ENCODE peak calls at places on chromosomes 4 and X, in four cellular contexts. W is PC-3; N is ovary; S is CD8-positive, alpha-beta memory T cell. L is an unnamed sample. For H3K4me1, the result is how much of the 10 kb centered on the place peaks cover.

GRCh38 chr4:176077561-176077960 is 11.9 kb downstream of the WDR17 start:
- DNase-seq in N (no peak), S (no peak), W (peak), L (no peak)

GRCh38 chr4:8593268-8594096 is 917 bp downstream of the CPZ start:
- DNase-seq in N (peak), S (no peak), W (no peak), L (no peak)

GRCh38 chrX:49309401-49309981 is 6.0 kb downstream of the GAGE10 start:
- DNase-seq in W (peak), S (no peak), N (no peak), L (no peak)

GRCh38 chr4:89129080-89129640 is 17.8 kb downstream of the TIGD2 start:
- DNase-seq in N (no peak), W (peak), S (no peak), L (no peak)

GRCh38 chr4:47031713-47032404 is 492 bp downstream of the GABRB1 start:
- DNase-seq in S (no peak), N (no peak), W (no peak), L (no peak)

GRCh38 chrX:140040397-140040796 is 75.1 kb upstream of the CXorf66 start:
- DNase-seq in W (peak), S (no peak), N (no peak), L (no peak)

GRCh38 chr4:138863160-138863559 is 152.4 kb upstream of the NOCT start:
- DNase-seq in W (no peak), N (no peak), S (no peak), L (no peak)

GRCh38 chrX:154401045-154401799 is 3.0 kb downstream of the RPL10 start:
- DNase-seq in S (no peak), N (no peak), W (peak), L (no peak)

GRCh38 chrX:1442016-1442665 is 10.6 kb downstream of the ASMTL start:
- DNase-seq in W (no peak), N (no peak), S (no peak), L (no peak)

GRCh38 chrX:24673424-24673823 is 20.3 kb upstream of the POLA1 start:
- DNase-seq in N (no peak), W (no peak), S (no peak), L (no peak)
- H3K27ac ChIP-seq in N (no peak), W (no peak), S (no peak), L (no peak)

GRCh38 chr4:57076646-57077045 is 33.5 kb downstream of the IGFBP7 start:
- DNase-seq in W (no peak), S (no peak), N (no peak), L (no peak)
- H3K4me1 ChIP-seq in W (under half), S (under half), N (under half), L (under half)

GRCh38 chrX:16885628-16886027 is 15.5 kb upstream of the RBBP7 start:
- DNase-seq in N (no peak), W (no peak), S (no peak), L (no peak)

GRCh38 chrX:16883487-16883804 is 13.3 kb upstream of the RBBP7 start:
- DNase-seq in W (no peak), N (no peak), S (no peak), L (no peak)

GRCh38 chrX:16882702-16883486 is 12.7 kb upstream of the RBBP7 start:
- DNase-seq in S (peak), N (peak), W (peak), L (peak)

GRCh38 chrX:16876696-16877095 is 6.5 kb upstream of the RBBP7 start:
- DNase-seq in W (no peak), S (no peak), N (no peak), L (no peak)

DNA sequence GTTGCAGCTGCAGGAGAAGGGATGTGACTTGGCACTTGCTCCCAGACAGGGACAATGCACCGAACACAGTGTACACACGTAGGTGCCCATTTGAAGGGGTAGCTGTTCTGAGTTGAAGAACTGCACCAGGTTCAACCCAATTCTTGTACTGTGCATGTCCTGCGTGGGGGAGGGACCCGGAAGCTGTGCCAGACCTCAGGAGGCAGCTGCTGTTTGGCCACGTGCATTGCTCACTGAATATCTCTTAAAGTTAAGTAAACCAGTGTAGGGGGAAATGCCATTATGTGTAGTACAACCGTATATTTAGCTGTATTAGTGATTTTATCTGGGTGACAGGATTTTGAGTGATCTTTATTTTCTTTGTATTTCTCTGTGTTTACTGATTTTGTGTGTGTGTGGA is 12.0 kb upstream of the RBBP7 start:
- DNase-seq in S (no peak), N (peak), W (peak), L (no peak)
- H3K27ac ChIP-seq in S (no peak), N (no peak), W (no peak), L (no peak)

GRCh38 chr4:48777739-48778138 is 2.3 kb downstream of the FRYL start:
- DNase-seq in W (peak), S (no peak), N (no peak), L (no peak)
- H3K4me1 ChIP-seq in W (under half), S (half or more), N (under half), L (under half)

GRCh38 chr4:168923526-168924194 is 86.4 kb downstream of the CBR4 start:
- DNase-seq in N (no peak), W (peak), S (peak), L (no peak)

GRCh38 chr4:168919706-168920324 is 90.2 kb downstream of the CBR4 start:
- DNase-seq in W (no peak), N (no peak), S (no peak), L (no peak)

GRCh38 chr4:168917150-168917779 is 92.8 kb downstream of the CBR4 start:
- DNase-seq in S (no peak), N (no peak), W (peak), L (no peak)

GRCh38 chr4:168924648-168925047 is 85.4 kb downstream of the CBR4 start:
- DNase-seq in W (no peak), N (no peak), S (no peak), L (no peak)

GRCh38 chr4:168920438-168921081 is 89.5 kb downstream of the CBR4 start:
- DNase-seq in S (no peak), N (no peak), W (no peak), L (no peak)
- H3K27ac ChIP-seq in S (no peak), N (no peak), W (no peak), L (no peak)

GRCh38 chr4:185837415-185838103 is 25.6 kb upstream of the SORBS2 start:
- DNase-seq in N (no peak), S (no peak), W (no peak), L (no peak)
- H3K4me1 ChIP-seq in N (under half), S (under half), W (under half), L (under half)

DNA sequence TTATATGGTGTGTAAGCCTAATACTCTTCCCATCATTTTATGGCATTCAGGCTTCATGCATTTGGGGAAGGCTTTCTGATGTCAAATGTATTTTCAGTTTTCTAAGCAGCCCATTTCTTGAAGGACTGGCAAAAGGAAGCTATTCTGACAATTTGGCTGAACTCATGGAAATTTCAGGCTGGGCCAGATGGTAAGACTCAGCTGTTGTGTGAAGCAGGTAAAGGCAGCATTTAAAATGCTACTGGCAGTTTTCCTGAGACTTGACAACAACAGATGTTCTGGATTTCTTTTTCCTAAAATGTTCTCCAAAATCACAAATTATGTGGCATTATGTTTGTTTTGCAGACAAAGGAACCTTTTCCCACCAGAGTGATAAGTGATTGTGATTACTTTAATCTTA is 336.8 kb upstream of the GNPDA2 start:
- DNase-seq in N (no peak), S (no peak), W (no peak), L (no peak)
- H3K27ac ChIP-seq in N (no peak), S (no peak), W (no peak), L (no peak)

DNA sequence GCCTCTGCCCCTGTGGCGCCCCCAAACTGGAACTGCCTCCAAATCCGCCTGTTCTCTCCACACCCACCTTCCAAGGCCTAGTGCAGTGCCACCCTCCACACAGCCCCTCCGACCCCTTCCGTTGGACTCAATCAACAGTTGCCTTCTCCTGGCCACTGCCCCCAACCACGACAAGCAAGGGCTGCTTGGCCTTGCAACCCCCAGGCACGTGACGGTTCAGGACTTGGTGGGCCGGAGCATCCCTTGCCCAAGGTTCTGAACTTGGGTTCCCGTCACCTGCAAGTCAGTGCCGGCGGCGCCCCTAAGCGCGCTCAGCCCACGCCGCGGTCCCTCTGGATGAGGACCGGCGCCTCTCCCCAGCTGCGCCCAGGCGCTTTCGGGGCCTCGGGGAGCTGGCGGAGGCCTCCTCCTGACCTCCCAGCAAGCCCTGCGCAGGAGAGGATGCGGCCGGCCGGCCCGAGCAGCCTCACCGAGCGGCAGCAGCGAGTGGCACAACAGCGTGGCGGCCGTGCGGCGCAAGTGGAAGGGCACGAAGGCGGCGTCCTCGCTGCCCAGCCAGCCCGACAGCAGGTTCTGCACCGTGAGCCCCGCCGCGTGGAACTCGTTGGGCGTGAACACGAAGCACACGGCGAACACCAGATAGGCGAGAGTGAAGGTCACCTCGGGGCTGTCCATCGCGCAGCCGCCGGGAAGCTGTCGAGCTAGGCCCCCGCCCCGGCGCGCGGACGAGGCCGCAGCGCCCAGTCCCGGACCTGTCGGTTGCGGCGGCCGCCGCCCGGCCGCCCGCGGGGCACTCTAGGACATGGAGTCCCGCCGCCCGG is 750 bp downstream of the TMEM129 start:
- DNase-seq in S (peak), W (no peak), N (peak), L (no peak)
- H3K4me1 ChIP-seq in S (under half), W (under half), N (under half), L (under half)

L was measured in effector memory CD4-positive, alpha-beta T cell.